ENCODE peak calls at places on chromosome 2, in seven cellular contexts. One of them, this sample, is unnamed.

GRCh38 chr2:203740741-203741363 is 34.4 kb downstream of the CD28 start:
- DNase-seq in MM.1S: no peak
- DNase-seq in CD8-positive, alpha-beta memory T cell: peak
- DNase-seq in uterus: no peak
- DNase-seq in substantia nigra: no peak
- DNase-seq in HCT116: no peak
- DNase-seq in dorsolateral prefrontal cortex: no peak
- DNase-seq in this sample: no peak

GRCh38 chr2:144914622-144915230 is 394.8 kb upstream of the ZEB2 start:
- DNase-seq in MM.1S: no peak
- DNase-seq in substantia nigra: no peak
- DNase-seq in uterus: no peak
- DNase-seq in dorsolateral prefrontal cortex: no peak
- DNase-seq in CD8-positive, alpha-beta memory T cell: no peak
- DNase-seq in HCT116: no peak
- DNase-seq in this sample: no peak

GRCh38 chr2:86170449-86170848 is 24.8 kb downstream of the IMMT start:
- DNase-seq in MM.1S: no peak
- DNase-seq in dorsolateral prefrontal cortex: no peak
- DNase-seq in substantia nigra: no peak
- DNase-seq in CD8-positive, alpha-beta memory T cell: peak
- DNase-seq in uterus: no peak
- DNase-seq in HCT116: no peak
- DNase-seq in this sample: no peak

GRCh38 chr2:147076634-147077033 is 768.2 kb upstream of the ACVR2A start:
- DNase-seq in dorsolateral prefrontal cortex: no peak
- DNase-seq in MM.1S: no peak
- DNase-seq in uterus: no peak
- DNase-seq in substantia nigra: no peak
- DNase-seq in HCT116: no peak
- DNase-seq in CD8-positive, alpha-beta memory T cell: no peak
- DNase-seq in this sample: no peak

GRCh38 chr2:107001081-107001480 is 115.1 kb upstream of the ST6GAL2 start:
- DNase-seq in HCT116: no peak
- DNase-seq in dorsolateral prefrontal cortex: no peak
- DNase-seq in MM.1S: no peak
- DNase-seq in uterus: no peak
- DNase-seq in CD8-positive, alpha-beta memory T cell: no peak
- DNase-seq in substantia nigra: no peak
- DNase-seq in this sample: no peak

GRCh38 chr2:152165780-152166179 is 9.8 kb downstream of the STAM2 start:
- DNase-seq in dorsolateral prefrontal cortex: no peak
- DNase-seq in CD8-positive, alpha-beta memory T cell: no peak
- DNase-seq in substantia nigra: no peak
- DNase-seq in HCT116: no peak
- DNase-seq in uterus: no peak
- DNase-seq in MM.1S: no peak
- DNase-seq in this sample: no peak

GRCh38 chr2:73886357-73886756 is 6.5 kb upstream of the ACTG2 start:
- DNase-seq in MM.1S: no peak
- DNase-seq in CD8-positive, alpha-beta memory T cell: no peak
- DNase-seq in HCT116: no peak
- DNase-seq in substantia nigra: no peak
- DNase-seq in uterus: no peak
- DNase-seq in dorsolateral prefrontal cortex: no peak
- DNase-seq in this sample: no peak

GRCh38 chr2:54122939-54123338 is 7.5 kb downstream of the ACYP2 start:
- DNase-seq in uterus: no peak
- DNase-seq in CD8-positive, alpha-beta memory T cell: no peak
- DNase-seq in dorsolateral prefrontal cortex: no peak
- DNase-seq in MM.1S: no peak
- DNase-seq in HCT116: peak
- DNase-seq in substantia nigra: no peak
- DNase-seq in this sample: no peak

GRCh38 chr2:28251337-28251736 is 141.3 kb upstream of the FOSL2 start:
- DNase-seq in dorsolateral prefrontal cortex: no peak
- DNase-seq in HCT116: no peak
- DNase-seq in uterus: no peak
- DNase-seq in substantia nigra: no peak
- DNase-seq in MM.1S: no peak
- DNase-seq in CD8-positive, alpha-beta memory T cell: peak
- DNase-seq in this sample: no peak

GRCh38 chr2:128449226-128450061 is 130.8 kb upstream of the HS6ST1 start:
- DNase-seq in substantia nigra: no peak
- DNase-seq in MM.1S: no peak
- DNase-seq in HCT116: no peak
- DNase-seq in CD8-positive, alpha-beta memory T cell: no peak
- DNase-seq in dorsolateral prefrontal cortex: no peak
- DNase-seq in uterus: peak
- DNase-seq in this sample: no peak

GRCh38 chr2:234164499-234165409 is 114.3 kb downstream of the SPP2 start:
- DNase-seq in substantia nigra: no peak
- DNase-seq in HCT116: no peak
- DNase-seq in dorsolateral prefrontal cortex: no peak
- DNase-seq in MM.1S: no peak
- DNase-seq in uterus: no peak
- DNase-seq in CD8-positive, alpha-beta memory T cell: peak
- DNase-seq in this sample: no peak

GRCh38 chr2:69693059-69693458 is 48.9 kb upstream of the ANXA4 start:
- DNase-seq in MM.1S: no peak
- DNase-seq in CD8-positive, alpha-beta memory T cell: no peak
- DNase-seq in uterus: no peak
- DNase-seq in substantia nigra: no peak
- DNase-seq in HCT116: no peak
- DNase-seq in dorsolateral prefrontal cortex: no peak
- DNase-seq in this sample: no peak

GRCh38 chr2:17163628-17164027 is 354.6 kb downstream of the RAD51AP2 start:
- DNase-seq in substantia nigra: no peak
- DNase-seq in CD8-positive, alpha-beta memory T cell: no peak
- DNase-seq in MM.1S: no peak
- DNase-seq in uterus: no peak
- DNase-seq in dorsolateral prefrontal cortex: no peak
- DNase-seq in HCT116: no peak
- DNase-seq in this sample: no peak

GRCh38 chr2:180219471-180219870 is 212.4 kb upstream of the CWC22 start:
- DNase-seq in dorsolateral prefrontal cortex: no peak
- DNase-seq in MM.1S: no peak
- DNase-seq in substantia nigra: no peak
- DNase-seq in uterus: no peak
- DNase-seq in HCT116: no peak
- DNase-seq in CD8-positive, alpha-beta memory T cell: no peak
- DNase-seq in this sample: no peak

GRCh38 chr2:83596592-83597339 is 862.3 kb downstream of the SUCLG1 start:
- DNase-seq in substantia nigra: no peak
- DNase-seq in CD8-positive, alpha-beta memory T cell: no peak
- DNase-seq in dorsolateral prefrontal cortex: no peak
- DNase-seq in uterus: no peak
- DNase-seq in HCT116: no peak
- DNase-seq in MM.1S: no peak
- DNase-seq in this sample: no peak

GRCh38 chr2:207558106-207558505 is 28.3 kb downstream of the CREB1 start:
- DNase-seq in substantia nigra: no peak
- DNase-seq in MM.1S: no peak
- DNase-seq in CD8-positive, alpha-beta memory T cell: no peak
- DNase-seq in dorsolateral prefrontal cortex: no peak
- DNase-seq in uterus: no peak
- DNase-seq in HCT116: no peak
- DNase-seq in this sample: no peak

GRCh38 chr2:200787351-200788128 is 24.2 kb upstream of the BZW1 start:
- DNase-seq in CD8-positive, alpha-beta memory T cell: no peak
- DNase-seq in HCT116: no peak
- DNase-seq in uterus: no peak
- DNase-seq in substantia nigra: no peak
- DNase-seq in MM.1S: no peak
- DNase-seq in dorsolateral prefrontal cortex: no peak
- DNase-seq in this sample: peak
- H3K27ac ChIP-seq in CD8-positive, alpha-beta memory T cell: no peak
- H3K27ac ChIP-seq in HCT116: peak
- H3K27ac ChIP-seq in uterus: no peak
- H3K27ac ChIP-seq in substantia nigra: no peak
- H3K27ac ChIP-seq in MM.1S: no peak
- H3K27ac ChIP-seq in dorsolateral prefrontal cortex: no peak
- H3K27ac ChIP-seq in this sample: peak

DNA sequence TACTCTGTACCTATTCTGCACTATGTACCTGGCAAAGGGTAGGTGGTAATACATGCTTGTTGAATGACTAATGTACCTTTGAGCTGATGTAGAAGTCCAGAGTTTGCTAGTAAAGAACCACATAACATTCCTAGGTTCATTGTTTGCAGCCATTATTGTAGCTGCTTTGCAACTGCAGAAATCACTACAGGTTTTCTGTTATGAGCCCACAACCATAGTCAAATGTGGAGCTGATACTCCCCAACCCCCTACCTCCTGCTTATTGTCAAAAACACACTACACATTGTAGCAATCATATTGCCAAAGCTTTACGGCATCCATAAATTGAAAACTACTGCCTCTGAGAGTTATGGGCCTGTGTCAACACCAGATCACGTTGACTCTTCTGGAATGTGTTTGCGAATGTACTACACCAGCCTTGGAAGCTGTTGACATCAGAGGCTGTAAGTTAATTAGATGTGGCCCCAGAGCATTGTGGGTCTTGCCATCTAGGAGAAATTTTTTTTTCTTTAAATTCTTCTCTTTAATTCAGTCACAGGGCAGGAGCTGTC is 187.0 kb downstream of the AGPS start:
- DNase-seq in dorsolateral prefrontal cortex: no peak
- DNase-seq in MM.1S: no peak
- DNase-seq in uterus: peak
- DNase-seq in HCT116: no peak
- DNase-seq in CD8-positive, alpha-beta memory T cell: no peak
- DNase-seq in substantia nigra: no peak
- DNase-seq in this sample: no peak
- H3K27ac ChIP-seq in dorsolateral prefrontal cortex: no peak
- H3K27ac ChIP-seq in MM.1S: no peak
- H3K27ac ChIP-seq in uterus: peak
- H3K27ac ChIP-seq in HCT116: no peak
- H3K27ac ChIP-seq in CD8-positive, alpha-beta memory T cell: no peak
- H3K27ac ChIP-seq in substantia nigra: no peak
- H3K27ac ChIP-seq in this sample: no peak

GRCh38 chr2:101125799-101126198 is 25.4 kb downstream of the TBC1D8 start:
- DNase-seq in HCT116: no peak
- DNase-seq in MM.1S: no peak
- DNase-seq in dorsolateral prefrontal cortex: no peak
- DNase-seq in uterus: no peak
- DNase-seq in CD8-positive, alpha-beta memory T cell: no peak
- DNase-seq in substantia nigra: no peak
- DNase-seq in this sample: no peak
- H3K27ac ChIP-seq in HCT116: peak
- H3K27ac ChIP-seq in MM.1S: no peak
- H3K27ac ChIP-seq in dorsolateral prefrontal cortex: no peak
- H3K27ac ChIP-seq in uterus: peak
- H3K27ac ChIP-seq in CD8-positive, alpha-beta memory T cell: no peak
- H3K27ac ChIP-seq in substantia nigra: no peak
- H3K27ac ChIP-seq in this sample: peak

GRCh38 chr2:3470166-3470651 is 49.1 kb downstream of the ADI1 start:
- DNase-seq in uterus: peak
- DNase-seq in HCT116: no peak
- DNase-seq in substantia nigra: peak
- DNase-seq in MM.1S: no peak
- DNase-seq in dorsolateral prefrontal cortex: no peak
- DNase-seq in CD8-positive, alpha-beta memory T cell: no peak
- DNase-seq in this sample: no peak

GRCh38 chr2:3469486-3469885 is 49.8 kb downstream of the ADI1 start:
- DNase-seq in CD8-positive, alpha-beta memory T cell: no peak
- DNase-seq in dorsolateral prefrontal cortex: no peak
- DNase-seq in HCT116: no peak
- DNase-seq in substantia nigra: no peak
- DNase-seq in uterus: no peak
- DNase-seq in MM.1S: no peak
- DNase-seq in this sample: no peak

GRCh38 chr2:3472296-3472695 is 47.0 kb downstream of the ADI1 start:
- DNase-seq in dorsolateral prefrontal cortex: no peak
- DNase-seq in MM.1S: no peak
- DNase-seq in CD8-positive, alpha-beta memory T cell: no peak
- DNase-seq in uterus: no peak
- DNase-seq in HCT116: no peak
- DNase-seq in substantia nigra: no peak
- DNase-seq in this sample: no peak

GRCh38 chr2:3472966-3473365 is 46.4 kb downstream of the ADI1 start:
- DNase-seq in uterus: no peak
- DNase-seq in HCT116: no peak
- DNase-seq in dorsolateral prefrontal cortex: no peak
- DNase-seq in substantia nigra: no peak
- DNase-seq in CD8-positive, alpha-beta memory T cell: no peak
- DNase-seq in MM.1S: no peak
- DNase-seq in this sample: no peak

GRCh38 chr2:3470856-3471737 is 48.2 kb downstream of the ADI1 start:
- DNase-seq in CD8-positive, alpha-beta memory T cell: no peak
- DNase-seq in uterus: no peak
- DNase-seq in dorsolateral prefrontal cortex: no peak
- DNase-seq in HCT116: no peak
- DNase-seq in substantia nigra: no peak
- DNase-seq in MM.1S: no peak
- DNase-seq in this sample: no peak
- H3K27ac ChIP-seq in CD8-positive, alpha-beta memory T cell: no peak
- H3K27ac ChIP-seq in uterus: peak
- H3K27ac ChIP-seq in dorsolateral prefrontal cortex: no peak
- H3K27ac ChIP-seq in HCT116: no peak
- H3K27ac ChIP-seq in substantia nigra: peak
- H3K27ac ChIP-seq in MM.1S: no peak
- H3K27ac ChIP-seq in this sample: no peak

DNA sequence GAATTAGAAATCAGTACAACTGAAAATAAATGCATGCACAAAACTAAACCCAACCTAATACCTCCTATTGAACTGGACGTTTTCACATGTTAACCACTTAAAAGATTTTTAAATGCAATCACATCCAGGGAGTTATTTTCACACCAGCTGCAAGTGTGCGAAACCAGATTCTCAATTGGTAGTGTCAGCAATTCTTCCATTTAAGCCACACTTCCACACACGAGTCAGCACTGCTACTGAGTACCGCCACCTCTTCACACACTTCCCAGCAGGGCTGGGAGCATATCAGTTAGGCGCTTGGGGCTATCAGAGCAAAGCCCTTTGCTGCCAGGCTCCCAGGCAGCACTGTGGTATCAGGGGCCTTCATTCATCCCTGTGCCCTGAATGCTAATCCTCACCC is 14.2 kb downstream of the ERCC3 start:
- DNase-seq in substantia nigra: no peak
- DNase-seq in dorsolateral prefrontal cortex: no peak
- DNase-seq in HCT116: no peak
- DNase-seq in CD8-positive, alpha-beta memory T cell: no peak
- DNase-seq in MM.1S: no peak
- DNase-seq in uterus: no peak
- DNase-seq in this sample: no peak
- H3K27ac ChIP-seq in substantia nigra: no peak
- H3K27ac ChIP-seq in dorsolateral prefrontal cortex: no peak
- H3K27ac ChIP-seq in HCT116: no peak
- H3K27ac ChIP-seq in CD8-positive, alpha-beta memory T cell: no peak
- H3K27ac ChIP-seq in MM.1S: no peak
- H3K27ac ChIP-seq in uterus: no peak
- H3K27ac ChIP-seq in this sample: no peak

DNA sequence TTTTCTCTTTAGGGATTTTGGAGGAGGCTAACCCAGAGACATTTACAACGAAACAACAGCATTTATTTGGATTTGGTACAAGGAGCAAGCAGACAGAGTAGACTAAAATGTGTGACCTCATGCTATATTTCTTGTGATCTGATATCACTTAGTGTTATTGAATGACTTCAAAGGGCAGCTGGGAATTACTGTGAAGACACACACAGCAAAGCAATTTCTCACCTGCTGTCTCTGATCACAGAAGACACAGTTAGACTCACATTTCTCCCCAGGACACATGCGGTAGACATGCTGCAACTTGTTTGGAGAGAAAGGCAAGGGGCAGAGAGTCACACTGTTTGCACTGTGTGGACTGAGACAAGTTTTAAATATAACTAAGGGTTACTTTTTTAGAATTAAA is 67.5 kb downstream of the LTBP1 start:
- DNase-seq in dorsolateral prefrontal cortex: no peak
- DNase-seq in HCT116: no peak
- DNase-seq in MM.1S: no peak
- DNase-seq in CD8-positive, alpha-beta memory T cell: no peak
- DNase-seq in uterus: no peak
- DNase-seq in substantia nigra: no peak
- DNase-seq in this sample: no peak
- H3K27ac ChIP-seq in dorsolateral prefrontal cortex: no peak
- H3K27ac ChIP-seq in HCT116: no peak
- H3K27ac ChIP-seq in MM.1S: no peak
- H3K27ac ChIP-seq in CD8-positive, alpha-beta memory T cell: no peak
- H3K27ac ChIP-seq in uterus: peak
- H3K27ac ChIP-seq in substantia nigra: no peak
- H3K27ac ChIP-seq in this sample: peak